ENCODE peak calls at places on chromosomes 13 and 19, in seven cellular contexts. One of them, this sample, is unnamed.

GRCh38 chr19:3608750-3609322 is 2.2 kb upstream of the TBXA2R start:
- DNase-seq in NCI-H1092: no peak
- DNase-seq in cardiac muscle cell: no peak
- DNase-seq in activated T-helper 9 cell treated with anti-CD3 and anti-CD28 coated beads, Interleukin-2, amount 50 U/mL, for 16 hours: no peak
- DNase-seq in kidney tubule cell: no peak
- DNase-seq in stimulated activated CD4-positive, alpha-beta T cell treated with anti-CD3 and anti-CD28 coated beads, Interleukin-1b, Interleukin-23, amount 100 ng/mL, for 24 hours: no peak
- DNase-seq in fibroblast of lung: no peak
- DNase-seq in this sample: no peak

GRCh38 chr13:112877976-112878955 is 90.7 kb upstream of the MCF2L start:
- DNase-seq in NCI-H1092: no peak
- DNase-seq in cardiac muscle cell: no peak
- DNase-seq in activated T-helper 9 cell treated with anti-CD3 and anti-CD28 coated beads, Interleukin-2, amount 50 U/mL, for 16 hours: no peak
- DNase-seq in kidney tubule cell: no peak
- DNase-seq in stimulated activated CD4-positive, alpha-beta T cell treated with anti-CD3 and anti-CD28 coated beads, Interleukin-1b, Interleukin-23, amount 100 ng/mL, for 24 hours: no peak
- DNase-seq in fibroblast of lung: no peak
- DNase-seq in this sample: no peak

GRCh38 chr19:3513198-3514140 is 7.4 kb downstream of the FZR1 start:
- DNase-seq in NCI-H1092: no peak
- DNase-seq in cardiac muscle cell: no peak
- DNase-seq in activated T-helper 9 cell treated with anti-CD3 and anti-CD28 coated beads, Interleukin-2, amount 50 U/mL, for 16 hours: no peak
- DNase-seq in kidney tubule cell: no peak
- DNase-seq in stimulated activated CD4-positive, alpha-beta T cell treated with anti-CD3 and anti-CD28 coated beads, Interleukin-1b, Interleukin-23, amount 100 ng/mL, for 24 hours: no peak
- DNase-seq in fibroblast of lung: no peak
- DNase-seq in this sample: no peak

GRCh38 chr19:41327499-41328156 is 17.7 kb downstream of the CCDC97 start:
- DNase-seq in NCI-H1092: no peak
- DNase-seq in cardiac muscle cell: no peak
- DNase-seq in activated T-helper 9 cell treated with anti-CD3 and anti-CD28 coated beads, Interleukin-2, amount 50 U/mL, for 16 hours: peak; percentile 82
- DNase-seq in kidney tubule cell: peak; percentile 86
- DNase-seq in stimulated activated CD4-positive, alpha-beta T cell treated with anti-CD3 and anti-CD28 coated beads, Interleukin-1b, Interleukin-23, amount 100 ng/mL, for 24 hours: peak; percentile 71
- DNase-seq in fibroblast of lung: peak; percentile 22
- DNase-seq in this sample: no peak

GRCh38 chr19:7947939-7948338 is 4.5 kb upstream of the TIMM44 start:
- DNase-seq in NCI-H1092: no peak
- DNase-seq in cardiac muscle cell: no peak
- DNase-seq in activated T-helper 9 cell treated with anti-CD3 and anti-CD28 coated beads, Interleukin-2, amount 50 U/mL, for 16 hours: no peak
- DNase-seq in kidney tubule cell: peak; percentile 22
- DNase-seq in stimulated activated CD4-positive, alpha-beta T cell treated with anti-CD3 and anti-CD28 coated beads, Interleukin-1b, Interleukin-23, amount 100 ng/mL, for 24 hours: no peak
- DNase-seq in fibroblast of lung: no peak
- DNase-seq in this sample: no peak

GRCh38 chr13:24097064-24097463 is 63.5 kb upstream of the SPATA13 start:
- DNase-seq in NCI-H1092: no peak
- DNase-seq in cardiac muscle cell: no peak
- DNase-seq in activated T-helper 9 cell treated with anti-CD3 and anti-CD28 coated beads, Interleukin-2, amount 50 U/mL, for 16 hours: peak; percentile 15
- DNase-seq in kidney tubule cell: peak; percentile 44
- DNase-seq in stimulated activated CD4-positive, alpha-beta T cell treated with anti-CD3 and anti-CD28 coated beads, Interleukin-1b, Interleukin-23, amount 100 ng/mL, for 24 hours: peak; percentile 10
- DNase-seq in fibroblast of lung: peak; percentile 67
- DNase-seq in this sample: no peak

GRCh38 chr19:38695832-38696732 is 48.2 kb downstream of the CAPN12 start:
- DNase-seq in NCI-H1092: no peak
- DNase-seq in cardiac muscle cell: no peak
- DNase-seq in activated T-helper 9 cell treated with anti-CD3 and anti-CD28 coated beads, Interleukin-2, amount 50 U/mL, for 16 hours: no peak
- DNase-seq in kidney tubule cell: no peak
- DNase-seq in stimulated activated CD4-positive, alpha-beta T cell treated with anti-CD3 and anti-CD28 coated beads, Interleukin-1b, Interleukin-23, amount 100 ng/mL, for 24 hours: no peak
- DNase-seq in fibroblast of lung: no peak
- DNase-seq in this sample: no peak

GRCh38 chr19:55027472-55028337 is 10.4 kb downstream of the GP6 start:
- DNase-seq in NCI-H1092: no peak
- DNase-seq in cardiac muscle cell: no peak
- DNase-seq in activated T-helper 9 cell treated with anti-CD3 and anti-CD28 coated beads, Interleukin-2, amount 50 U/mL, for 16 hours: no peak
- DNase-seq in kidney tubule cell: no peak
- DNase-seq in stimulated activated CD4-positive, alpha-beta T cell treated with anti-CD3 and anti-CD28 coated beads, Interleukin-1b, Interleukin-23, amount 100 ng/mL, for 24 hours: no peak
- DNase-seq in fibroblast of lung: no peak
- DNase-seq in this sample: no peak

GRCh38 chr19:3819989-3820388 is 33.8 kb upstream of the MATK start:
- DNase-seq in NCI-H1092: no peak
- DNase-seq in cardiac muscle cell: no peak
- DNase-seq in activated T-helper 9 cell treated with anti-CD3 and anti-CD28 coated beads, Interleukin-2, amount 50 U/mL, for 16 hours: no peak
- DNase-seq in kidney tubule cell: no peak
- DNase-seq in stimulated activated CD4-positive, alpha-beta T cell treated with anti-CD3 and anti-CD28 coated beads, Interleukin-1b, Interleukin-23, amount 100 ng/mL, for 24 hours: no peak
- DNase-seq in fibroblast of lung: no peak
- DNase-seq in this sample: no peak

GRCh38 chr13:38960175-38960574 is 30.5 kb downstream of the STOML3 start:
- DNase-seq in NCI-H1092: no peak
- DNase-seq in cardiac muscle cell: no peak
- DNase-seq in activated T-helper 9 cell treated with anti-CD3 and anti-CD28 coated beads, Interleukin-2, amount 50 U/mL, for 16 hours: no peak
- DNase-seq in kidney tubule cell: no peak
- DNase-seq in stimulated activated CD4-positive, alpha-beta T cell treated with anti-CD3 and anti-CD28 coated beads, Interleukin-1b, Interleukin-23, amount 100 ng/mL, for 24 hours: no peak
- DNase-seq in fibroblast of lung: no peak
- DNase-seq in this sample: no peak

GRCh38 chr13:53238241-53238640 is 209.6 kb downstream of the OLFM4 start:
- DNase-seq in NCI-H1092: peak; percentile 47
- DNase-seq in cardiac muscle cell: peak; percentile 77
- DNase-seq in activated T-helper 9 cell treated with anti-CD3 and anti-CD28 coated beads, Interleukin-2, amount 50 U/mL, for 16 hours: no peak
- DNase-seq in kidney tubule cell: no peak
- DNase-seq in stimulated activated CD4-positive, alpha-beta T cell treated with anti-CD3 and anti-CD28 coated beads, Interleukin-1b, Interleukin-23, amount 100 ng/mL, for 24 hours: no peak
- DNase-seq in fibroblast of lung: no peak
- DNase-seq in this sample: no peak

GRCh38 chr13:110280231-110280813 is 26.6 kb downstream of the COL4A1 start:
- DNase-seq in NCI-H1092: no peak
- DNase-seq in cardiac muscle cell: no peak
- DNase-seq in activated T-helper 9 cell treated with anti-CD3 and anti-CD28 coated beads, Interleukin-2, amount 50 U/mL, for 16 hours: no peak
- DNase-seq in kidney tubule cell: no peak
- DNase-seq in stimulated activated CD4-positive, alpha-beta T cell treated with anti-CD3 and anti-CD28 coated beads, Interleukin-1b, Interleukin-23, amount 100 ng/mL, for 24 hours: no peak
- DNase-seq in fibroblast of lung: no peak
- DNase-seq in this sample: no peak

GRCh38 chr19:54654447-54655321 is 8.1 kb upstream of the LILRB4 start:
- DNase-seq in NCI-H1092: no peak
- DNase-seq in cardiac muscle cell: no peak
- DNase-seq in activated T-helper 9 cell treated with anti-CD3 and anti-CD28 coated beads, Interleukin-2, amount 50 U/mL, for 16 hours: no peak
- DNase-seq in kidney tubule cell: no peak
- DNase-seq in stimulated activated CD4-positive, alpha-beta T cell treated with anti-CD3 and anti-CD28 coated beads, Interleukin-1b, Interleukin-23, amount 100 ng/mL, for 24 hours: no peak
- DNase-seq in fibroblast of lung: no peak
- DNase-seq in this sample: no peak

GRCh38 chr13:26208292-26208691 is 13.8 kb downstream of the RNF6 start:
- DNase-seq in NCI-H1092: no peak
- DNase-seq in cardiac muscle cell: no peak
- DNase-seq in activated T-helper 9 cell treated with anti-CD3 and anti-CD28 coated beads, Interleukin-2, amount 50 U/mL, for 16 hours: no peak
- DNase-seq in kidney tubule cell: no peak
- DNase-seq in stimulated activated CD4-positive, alpha-beta T cell treated with anti-CD3 and anti-CD28 coated beads, Interleukin-1b, Interleukin-23, amount 100 ng/mL, for 24 hours: no peak
- DNase-seq in fibroblast of lung: no peak
- DNase-seq in this sample: no peak

GRCh38 chr19:45922281-45922680 is 7.7 kb upstream of the NANOS2 start:
- DNase-seq in NCI-H1092: no peak
- DNase-seq in cardiac muscle cell: no peak
- DNase-seq in activated T-helper 9 cell treated with anti-CD3 and anti-CD28 coated beads, Interleukin-2, amount 50 U/mL, for 16 hours: no peak
- DNase-seq in kidney tubule cell: no peak
- DNase-seq in stimulated activated CD4-positive, alpha-beta T cell treated with anti-CD3 and anti-CD28 coated beads, Interleukin-1b, Interleukin-23, amount 100 ng/mL, for 24 hours: no peak
- DNase-seq in fibroblast of lung: no peak
- DNase-seq in this sample: peak; percentile 64

GRCh38 chr19:5575553-5575952 is 7.8 kb upstream of the TINCR start:
- DNase-seq in NCI-H1092: no peak
- DNase-seq in cardiac muscle cell: no peak
- DNase-seq in activated T-helper 9 cell treated with anti-CD3 and anti-CD28 coated beads, Interleukin-2, amount 50 U/mL, for 16 hours: no peak
- DNase-seq in kidney tubule cell: no peak
- DNase-seq in stimulated activated CD4-positive, alpha-beta T cell treated with anti-CD3 and anti-CD28 coated beads, Interleukin-1b, Interleukin-23, amount 100 ng/mL, for 24 hours: no peak
- DNase-seq in fibroblast of lung: no peak
- DNase-seq in this sample: no peak

This sample was measured in iPS DF 6.9.